ENCODE peak calls at places on chromosomes 16 and 17, in nine cellular contexts. One of them, this sample, is unnamed.

GRCh38 chr17:6711681-6712057 is 1.5 kb downstream of the SLC13A5 start:
- DNase-seq in AG08396: no peak
- DNase-seq in midbrain: no peak
- DNase-seq in activated CD4-positive, alpha-beta T cell treated with anti-CD3 and anti-CD28 coated beads, Interleukin-2, amount 10 ng/mL, durations not matched to agents 7 days and 5 days: no peak
- DNase-seq in ovary: no peak
- DNase-seq in NCI-H1092 treated with DMSO at 0.1 percent for 48 hours: no peak
- DNase-seq in right lobe of liver: no peak
- DNase-seq in cardiac muscle cell: no peak
- DNase-seq in NCI-H510A treated with DMSO at 0.1 percent for 48 hours: no peak
- DNase-seq in this sample: no peak

GRCh38 chr16:2874584-2875362 is 8.2 kb upstream of the FLYWCH2 start:
- DNase-seq in NCI-H1092 treated with DMSO at 0.1 percent for 48 hours: peak
- DNase-seq in activated CD4-positive, alpha-beta T cell treated with anti-CD3 and anti-CD28 coated beads, Interleukin-2, amount 10 ng/mL, durations not matched to agents 7 days and 5 days: peak
- DNase-seq in ovary: peak
- DNase-seq in right lobe of liver: peak
- DNase-seq in cardiac muscle cell: peak
- DNase-seq in NCI-H510A treated with DMSO at 0.1 percent for 48 hours: peak
- DNase-seq in AG08396: peak
- DNase-seq in midbrain: peak
- DNase-seq in this sample: peak

GRCh38 chr16:66205287-66206167 is 161.0 kb upstream of the CDH5 start:
- DNase-seq in midbrain: no peak
- DNase-seq in AG08396: no peak
- DNase-seq in right lobe of liver: no peak
- DNase-seq in cardiac muscle cell: no peak
- DNase-seq in ovary: no peak
- DNase-seq in NCI-H1092 treated with DMSO at 0.1 percent for 48 hours: peak
- DNase-seq in NCI-H510A treated with DMSO at 0.1 percent for 48 hours: peak
- DNase-seq in activated CD4-positive, alpha-beta T cell treated with anti-CD3 and anti-CD28 coated beads, Interleukin-2, amount 10 ng/mL, durations not matched to agents 7 days and 5 days: no peak
- DNase-seq in this sample: no peak

GRCh38 chr16:81939164-81940067 is 71.9 kb downstream of the SDR42E1 start:
- DNase-seq in NCI-H510A treated with DMSO at 0.1 percent for 48 hours: peak
- DNase-seq in ovary: no peak
- DNase-seq in NCI-H1092 treated with DMSO at 0.1 percent for 48 hours: no peak
- DNase-seq in cardiac muscle cell: no peak
- DNase-seq in activated CD4-positive, alpha-beta T cell treated with anti-CD3 and anti-CD28 coated beads, Interleukin-2, amount 10 ng/mL, durations not matched to agents 7 days and 5 days: no peak
- DNase-seq in AG08396: no peak
- DNase-seq in midbrain: no peak
- DNase-seq in right lobe of liver: no peak
- DNase-seq in this sample: no peak

GRCh38 chr17:31489295-31490018 is 98.0 kb downstream of the RAB11FIP4 start:
- DNase-seq in AG08396: no peak
- DNase-seq in midbrain: no peak
- DNase-seq in NCI-H510A treated with DMSO at 0.1 percent for 48 hours: no peak
- DNase-seq in ovary: peak
- DNase-seq in cardiac muscle cell: no peak
- DNase-seq in NCI-H1092 treated with DMSO at 0.1 percent for 48 hours: no peak
- DNase-seq in activated CD4-positive, alpha-beta T cell treated with anti-CD3 and anti-CD28 coated beads, Interleukin-2, amount 10 ng/mL, durations not matched to agents 7 days and 5 days: peak
- DNase-seq in right lobe of liver: peak
- DNase-seq in this sample: no peak

GRCh38 chr17:75823257-75824041 is 20.8 kb downstream of the UNC13D start:
- DNase-seq in ovary: no peak
- DNase-seq in cardiac muscle cell: no peak
- DNase-seq in right lobe of liver: no peak
- DNase-seq in NCI-H510A treated with DMSO at 0.1 percent for 48 hours: no peak
- DNase-seq in midbrain: no peak
- DNase-seq in AG08396: no peak
- DNase-seq in activated CD4-positive, alpha-beta T cell treated with anti-CD3 and anti-CD28 coated beads, Interleukin-2, amount 10 ng/mL, durations not matched to agents 7 days and 5 days: no peak
- DNase-seq in NCI-H1092 treated with DMSO at 0.1 percent for 48 hours: no peak
- DNase-seq in this sample: no peak

GRCh38 chr16:20966746-20967145 is 66.2 kb downstream of the LYRM1 start:
- DNase-seq in AG08396: no peak
- DNase-seq in right lobe of liver: no peak
- DNase-seq in cardiac muscle cell: no peak
- DNase-seq in NCI-H510A treated with DMSO at 0.1 percent for 48 hours: no peak
- DNase-seq in midbrain: no peak
- DNase-seq in activated CD4-positive, alpha-beta T cell treated with anti-CD3 and anti-CD28 coated beads, Interleukin-2, amount 10 ng/mL, durations not matched to agents 7 days and 5 days: no peak
- DNase-seq in ovary: no peak
- DNase-seq in NCI-H1092 treated with DMSO at 0.1 percent for 48 hours: no peak
- DNase-seq in this sample: no peak

GRCh38 chr17:81583589-81584337 is 31.6 kb upstream of the FAAP100 start:
- DNase-seq in NCI-H510A treated with DMSO at 0.1 percent for 48 hours: no peak
- DNase-seq in right lobe of liver: no peak
- DNase-seq in cardiac muscle cell: no peak
- DNase-seq in AG08396: no peak
- DNase-seq in NCI-H1092 treated with DMSO at 0.1 percent for 48 hours: no peak
- DNase-seq in ovary: no peak
- DNase-seq in activated CD4-positive, alpha-beta T cell treated with anti-CD3 and anti-CD28 coated beads, Interleukin-2, amount 10 ng/mL, durations not matched to agents 7 days and 5 days: no peak
- DNase-seq in midbrain: no peak
- DNase-seq in this sample: no peak

GRCh38 chr17:83162035-83162745 is 82.8 kb downstream of the METRNL start:
- DNase-seq in NCI-H510A treated with DMSO at 0.1 percent for 48 hours: no peak
- DNase-seq in AG08396: no peak
- DNase-seq in cardiac muscle cell: no peak
- DNase-seq in right lobe of liver: no peak
- DNase-seq in NCI-H1092 treated with DMSO at 0.1 percent for 48 hours: no peak
- DNase-seq in ovary: no peak
- DNase-seq in activated CD4-positive, alpha-beta T cell treated with anti-CD3 and anti-CD28 coated beads, Interleukin-2, amount 10 ng/mL, durations not matched to agents 7 days and 5 days: no peak
- DNase-seq in midbrain: no peak
- DNase-seq in this sample: no peak

GRCh38 chr16:69267633-69268032 is 43.5 kb upstream of the VPS4A start:
- DNase-seq in activated CD4-positive, alpha-beta T cell treated with anti-CD3 and anti-CD28 coated beads, Interleukin-2, amount 10 ng/mL, durations not matched to agents 7 days and 5 days: no peak
- DNase-seq in AG08396: no peak
- DNase-seq in NCI-H1092 treated with DMSO at 0.1 percent for 48 hours: no peak
- DNase-seq in midbrain: no peak
- DNase-seq in cardiac muscle cell: no peak
- DNase-seq in ovary: no peak
- DNase-seq in NCI-H510A treated with DMSO at 0.1 percent for 48 hours: no peak
- DNase-seq in right lobe of liver: no peak
- DNase-seq in this sample: no peak

GRCh38 chr17:27551701-27552466 is 79.1 kb upstream of the LGALS9 start:
- DNase-seq in AG08396: no peak
- DNase-seq in right lobe of liver: no peak
- DNase-seq in NCI-H1092 treated with DMSO at 0.1 percent for 48 hours: no peak
- DNase-seq in NCI-H510A treated with DMSO at 0.1 percent for 48 hours: peak
- DNase-seq in midbrain: no peak
- DNase-seq in ovary: no peak
- DNase-seq in cardiac muscle cell: no peak
- DNase-seq in activated CD4-positive, alpha-beta T cell treated with anti-CD3 and anti-CD28 coated beads, Interleukin-2, amount 10 ng/mL, durations not matched to agents 7 days and 5 days: no peak
- DNase-seq in this sample: no peak

GRCh38 chr17:72158895-72159885 is 38.4 kb downstream of the SOX9 start:
- DNase-seq in cardiac muscle cell: no peak
- DNase-seq in AG08396: no peak
- DNase-seq in activated CD4-positive, alpha-beta T cell treated with anti-CD3 and anti-CD28 coated beads, Interleukin-2, amount 10 ng/mL, durations not matched to agents 7 days and 5 days: no peak
- DNase-seq in right lobe of liver: no peak
- DNase-seq in midbrain: no peak
- DNase-seq in ovary: no peak
- DNase-seq in NCI-H1092 treated with DMSO at 0.1 percent for 48 hours: no peak
- DNase-seq in NCI-H510A treated with DMSO at 0.1 percent for 48 hours: no peak
- DNase-seq in this sample: no peak

GRCh38 chr16:27780468-27781194 is 230.7 kb downstream of the KATNIP start:
- DNase-seq in midbrain: no peak
- DNase-seq in NCI-H510A treated with DMSO at 0.1 percent for 48 hours: no peak
- DNase-seq in ovary: no peak
- DNase-seq in cardiac muscle cell: no peak
- DNase-seq in AG08396: no peak
- DNase-seq in activated CD4-positive, alpha-beta T cell treated with anti-CD3 and anti-CD28 coated beads, Interleukin-2, amount 10 ng/mL, durations not matched to agents 7 days and 5 days: no peak
- DNase-seq in right lobe of liver: peak
- DNase-seq in NCI-H1092 treated with DMSO at 0.1 percent for 48 hours: no peak
- DNase-seq in this sample: no peak

GRCh38 chr17:62792122-62792800 is 15.9 kb downstream of the MARCHF10 start:
- DNase-seq in AG08396: peak
- DNase-seq in cardiac muscle cell: no peak
- DNase-seq in right lobe of liver: no peak
- DNase-seq in ovary: no peak
- DNase-seq in midbrain: no peak
- DNase-seq in NCI-H510A treated with DMSO at 0.1 percent for 48 hours: no peak
- DNase-seq in activated CD4-positive, alpha-beta T cell treated with anti-CD3 and anti-CD28 coated beads, Interleukin-2, amount 10 ng/mL, durations not matched to agents 7 days and 5 days: no peak
- DNase-seq in NCI-H1092 treated with DMSO at 0.1 percent for 48 hours: no peak
- DNase-seq in this sample: no peak

GRCh38 chr16:11824362-11824761 is 27.0 kb downstream of the RSL1D1 start:
- DNase-seq in cardiac muscle cell: no peak
- DNase-seq in right lobe of liver: peak
- DNase-seq in activated CD4-positive, alpha-beta T cell treated with anti-CD3 and anti-CD28 coated beads, Interleukin-2, amount 10 ng/mL, durations not matched to agents 7 days and 5 days: no peak
- DNase-seq in ovary: no peak
- DNase-seq in AG08396: no peak
- DNase-seq in midbrain: no peak
- DNase-seq in NCI-H510A treated with DMSO at 0.1 percent for 48 hours: no peak
- DNase-seq in NCI-H1092 treated with DMSO at 0.1 percent for 48 hours: no peak
- DNase-seq in this sample: no peak

GRCh38 chr17:17067277-17067676 is 25.0 kb downstream of the MPRIP start:
- DNase-seq in ovary: peak
- DNase-seq in activated CD4-positive, alpha-beta T cell treated with anti-CD3 and anti-CD28 coated beads, Interleukin-2, amount 10 ng/mL, durations not matched to agents 7 days and 5 days: no peak
- DNase-seq in NCI-H510A treated with DMSO at 0.1 percent for 48 hours: no peak
- DNase-seq in cardiac muscle cell: no peak
- DNase-seq in midbrain: no peak
- DNase-seq in NCI-H1092 treated with DMSO at 0.1 percent for 48 hours: no peak
- DNase-seq in AG08396: no peak
- DNase-seq in right lobe of liver: no peak
- DNase-seq in this sample: no peak

GRCh38 chr16:67144943-67145342 is 5.9 kb downstream of the B3GNT9 start:
- DNase-seq in NCI-H1092 treated with DMSO at 0.1 percent for 48 hours: no peak
- DNase-seq in NCI-H510A treated with DMSO at 0.1 percent for 48 hours: no peak
- DNase-seq in cardiac muscle cell: no peak
- DNase-seq in right lobe of liver: no peak
- DNase-seq in midbrain: no peak
- DNase-seq in ovary: no peak
- DNase-seq in activated CD4-positive, alpha-beta T cell treated with anti-CD3 and anti-CD28 coated beads, Interleukin-2, amount 10 ng/mL, durations not matched to agents 7 days and 5 days: no peak
- DNase-seq in AG08396: no peak
- DNase-seq in this sample: no peak

GRCh38 chr17:13967416-13967815 is 101.9 kb upstream of the COX10 start:
- DNase-seq in cardiac muscle cell: no peak
- DNase-seq in activated CD4-positive, alpha-beta T cell treated with anti-CD3 and anti-CD28 coated beads, Interleukin-2, amount 10 ng/mL, durations not matched to agents 7 days and 5 days: no peak
- DNase-seq in midbrain: no peak
- DNase-seq in ovary: no peak
- DNase-seq in right lobe of liver: no peak
- DNase-seq in NCI-H510A treated with DMSO at 0.1 percent for 48 hours: no peak
- DNase-seq in NCI-H1092 treated with DMSO at 0.1 percent for 48 hours: no peak
- DNase-seq in AG08396: no peak
- DNase-seq in this sample: no peak

GRCh38 chr17:50268040-50268439 is 6.2 kb upstream of the TMEM92 start:
- DNase-seq in AG08396: peak
- DNase-seq in NCI-H510A treated with DMSO at 0.1 percent for 48 hours: no peak
- DNase-seq in right lobe of liver: no peak
- DNase-seq in NCI-H1092 treated with DMSO at 0.1 percent for 48 hours: no peak
- DNase-seq in cardiac muscle cell: no peak
- DNase-seq in activated CD4-positive, alpha-beta T cell treated with anti-CD3 and anti-CD28 coated beads, Interleukin-2, amount 10 ng/mL, durations not matched to agents 7 days and 5 days: no peak
- DNase-seq in ovary: no peak
- DNase-seq in midbrain: no peak
- DNase-seq in this sample: no peak

GRCh38 chr17:9929873-9930272 is 24.8 kb upstream of the RCVRN start:
- DNase-seq in right lobe of liver: no peak
- DNase-seq in AG08396: no peak
- DNase-seq in ovary: no peak
- DNase-seq in cardiac muscle cell: no peak
- DNase-seq in midbrain: no peak
- DNase-seq in NCI-H1092 treated with DMSO at 0.1 percent for 48 hours: no peak
- DNase-seq in NCI-H510A treated with DMSO at 0.1 percent for 48 hours: no peak
- DNase-seq in activated CD4-positive, alpha-beta T cell treated with anti-CD3 and anti-CD28 coated beads, Interleukin-2, amount 10 ng/mL, durations not matched to agents 7 days and 5 days: no peak
- DNase-seq in this sample: no peak

GRCh38 chr16:80231888-80232287 is 308.9 kb upstream of the DYNLRB2 start:
- DNase-seq in NCI-H510A treated with DMSO at 0.1 percent for 48 hours: no peak
- DNase-seq in cardiac muscle cell: no peak
- DNase-seq in ovary: no peak
- DNase-seq in AG08396: peak
- DNase-seq in NCI-H1092 treated with DMSO at 0.1 percent for 48 hours: no peak
- DNase-seq in activated CD4-positive, alpha-beta T cell treated with anti-CD3 and anti-CD28 coated beads, Interleukin-2, amount 10 ng/mL, durations not matched to agents 7 days and 5 days: no peak
- DNase-seq in right lobe of liver: no peak
- DNase-seq in midbrain: no peak
- DNase-seq in this sample: no peak

GRCh38 chr16:66300501-66300900 is 66.0 kb upstream of the CDH5 start:
- DNase-seq in midbrain: no peak
- DNase-seq in NCI-H1092 treated with DMSO at 0.1 percent for 48 hours: no peak
- DNase-seq in AG08396: no peak
- DNase-seq in cardiac muscle cell: no peak
- DNase-seq in NCI-H510A treated with DMSO at 0.1 percent for 48 hours: no peak
- DNase-seq in right lobe of liver: no peak
- DNase-seq in ovary: no peak
- DNase-seq in activated CD4-positive, alpha-beta T cell treated with anti-CD3 and anti-CD28 coated beads, Interleukin-2, amount 10 ng/mL, durations not matched to agents 7 days and 5 days: no peak
- DNase-seq in this sample: no peak

GRCh38 chr17:42266918-42267766 is 9.0 kb downstream of the STAT5B start:
- DNase-seq in AG08396: peak
- DNase-seq in NCI-H510A treated with DMSO at 0.1 percent for 48 hours: no peak
- DNase-seq in ovary: no peak
- DNase-seq in cardiac muscle cell: no peak
- DNase-seq in right lobe of liver: no peak
- DNase-seq in NCI-H1092 treated with DMSO at 0.1 percent for 48 hours: no peak
- DNase-seq in midbrain: no peak
- DNase-seq in activated CD4-positive, alpha-beta T cell treated with anti-CD3 and anti-CD28 coated beads, Interleukin-2, amount 10 ng/mL, durations not matched to agents 7 days and 5 days: peak
- DNase-seq in this sample: no peak

GRCh38 chr16:53159781-53160436 is 105.1 kb downstream of the CHD9 start:
- DNase-seq in NCI-H510A treated with DMSO at 0.1 percent for 48 hours: peak
- DNase-seq in midbrain: peak
- DNase-seq in NCI-H1092 treated with DMSO at 0.1 percent for 48 hours: peak
- DNase-seq in activated CD4-positive, alpha-beta T cell treated with anti-CD3 and anti-CD28 coated beads, Interleukin-2, amount 10 ng/mL, durations not matched to agents 7 days and 5 days: peak
- DNase-seq in ovary: no peak
- DNase-seq in cardiac muscle cell: peak
- DNase-seq in right lobe of liver: no peak
- DNase-seq in AG08396: peak
- DNase-seq in this sample: peak

GRCh38 chr16:2584742-2585650 is 47.2 kb downstream of the PDPK1 start:
- DNase-seq in NCI-H1092 treated with DMSO at 0.1 percent for 48 hours: peak
- DNase-seq in NCI-H510A treated with DMSO at 0.1 percent for 48 hours: no peak
- DNase-seq in ovary: peak
- DNase-seq in activated CD4-positive, alpha-beta T cell treated with anti-CD3 and anti-CD28 coated beads, Interleukin-2, amount 10 ng/mL, durations not matched to agents 7 days and 5 days: peak
- DNase-seq in midbrain: peak
- DNase-seq in right lobe of liver: no peak
- DNase-seq in AG08396: peak
- DNase-seq in cardiac muscle cell: no peak
- DNase-seq in this sample: peak